ENCODE peak calls at places on chromosomes 5 and 9, in four cellular contexts. M is AG09309; G is CD8-positive, alpha-beta T cell; B is astrocyte of the spinal cord. S is an unnamed sample.

GRCh38 chr9:128148509-128149000 is 698 bp upstream of the LCN2 start:
- DNase-seq in G (no peak), B (no peak), M (no peak), S (no peak)

GRCh38 chr9:88653926-88654325 is 118.9 kb downstream of the NXNL2 start:
- DNase-seq in G (no peak), M (no peak), B (peak), S (no peak)

GRCh38 chr9:131885144-131885609 is 145.3 kb upstream of the RAPGEF1 start:
- DNase-seq in M (no peak), G (no peak), B (no peak), S (no peak)

GRCh38 chr9:33082538-33083326 is 6.3 kb upstream of the SMU1 start:
- DNase-seq in B (no peak), M (no peak), G (no peak), S (peak)

GRCh38 chr5:122163151-122164069 is 34.1 kb downstream of the ZNF474 start:
- DNase-seq in B (peak), M (peak), G (no peak), S (no peak)

GRCh38 chr5:132470596-132470995 is 20.0 kb downstream of the IRF1 start:
- DNase-seq in B (no peak), G (no peak), M (no peak), S (no peak)

GRCh38 chr5:106601605-106602004 is 1069.1 kb downstream of the EFNA5 start:
- DNase-seq in B (no peak), G (no peak), M (no peak), S (peak)

GRCh38 chr5:154193176-154193575 is 2.6 kb downstream of the GALNT10 start:
- DNase-seq in G (no peak), M (no peak), B (no peak), S (no peak)

GRCh38 chr9:135739271-135740220 is 37.6 kb downstream of the KCNT1 start:
- DNase-seq in B (no peak), M (no peak), G (no peak), S (no peak)

GRCh38 chr9:130871395-130872057 is 25.1 kb downstream of the QRFP start:
- DNase-seq in M (no peak), B (no peak), G (no peak), S (no peak)

GRCh38 chr5:156532921-156533320 is 206.0 kb downstream of the SGCD start:
- DNase-seq in G (no peak), B (no peak), M (no peak), S (no peak)

GRCh38 chr9:127776195-127776918 is 2.1 kb downstream of the SH2D3C start:
- DNase-seq in M (no peak), B (no peak), G (peak), S (peak)

GRCh38 chr5:134273642-134274361 is 47.9 kb upstream of the PPP2CA start:
- DNase-seq in M (no peak), B (no peak), G (no peak), S (no peak)

GRCh38 chr9:136936645-136937170 is 7.8 kb downstream of the FBXW5 start:
- DNase-seq in B (no peak), G (no peak), M (no peak), S (no peak)

GRCh38 chr5:97141031-97141430 is 1.4 kb downstream of the LIX1 start:
- DNase-seq in M (no peak), G (no peak), B (no peak), S (no peak)

GRCh38 chr5:144549580-144549979 is 378.9 kb downstream of the KCTD16 start:
- DNase-seq in B (peak), M (no peak), G (no peak), S (no peak)

GRCh38 chr9:6413365-6414263 is 615 bp downstream of the UHRF2 start:
- DNase-seq in G (no peak), B (peak), M (no peak), S (peak)

GRCh38 chr5:67543704-67544103 is 347.1 kb upstream of the CD180 start:
- DNase-seq in M (no peak), B (no peak), G (no peak), S (no peak)

GRCh38 chr5:14108170-14108996 is 34.8 kb upstream of the TRIO start:
- DNase-seq in G (no peak), B (peak), M (peak), S (peak)

GRCh38 chr9:88786291-88787054 is 204.8 kb upstream of the S1PR3 start:
- DNase-seq in B (no peak), M (no peak), G (no peak), S (no peak)

GRCh38 chr9:99300603-99301002 is 78.5 kb downstream of the SEC61B start:
- DNase-seq in B (no peak), M (no peak), G (no peak), S (no peak)

DNA sequence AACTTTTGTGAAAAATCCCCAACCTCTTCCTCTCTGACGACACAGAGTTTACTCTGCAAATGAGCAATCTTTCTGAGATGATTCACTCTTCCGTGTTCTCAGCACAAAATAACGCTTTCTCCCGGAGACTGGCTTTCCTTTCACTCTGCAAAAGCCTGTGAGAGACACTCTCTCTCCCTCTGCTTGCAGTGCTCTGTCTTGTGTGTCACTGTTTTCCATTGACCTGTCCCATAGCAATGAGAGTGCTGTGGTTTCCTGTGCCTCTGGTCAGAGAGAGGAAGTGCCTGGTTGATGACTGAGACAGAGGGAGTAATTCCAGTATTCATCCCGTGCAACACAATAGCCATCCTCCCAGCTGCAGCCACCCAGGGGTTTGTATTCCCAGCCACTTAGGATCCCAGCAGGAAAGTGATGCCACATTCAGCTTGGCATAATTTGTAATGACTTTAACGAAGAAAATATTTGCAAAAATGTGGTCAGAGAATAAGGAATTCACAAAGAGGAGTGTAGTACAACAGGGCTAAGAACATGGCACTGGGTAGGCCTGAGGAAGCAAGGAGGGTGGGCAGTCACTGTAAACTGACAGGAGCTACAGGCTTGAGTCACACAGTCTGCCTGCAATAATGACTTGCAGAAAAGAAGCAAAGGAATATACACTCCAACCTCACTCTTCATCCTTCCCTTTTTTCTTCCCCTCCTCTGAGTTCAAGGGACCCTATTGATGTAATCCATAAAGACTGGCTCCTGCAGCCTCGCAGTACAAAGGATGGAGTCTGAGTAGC is 463.5 kb upstream of the RGMB start:
- DNase-seq in M (peak), G (no peak), B (peak), S (peak)
- H3K4me3 ChIP-seq in M (peak), G (no peak), B (peak), S (no peak)

GRCh38 chr9:121498487-121499176 is 1.0 kb downstream of the GGTA1 start:
- DNase-seq in G (no peak), B (peak), M (no peak), S (no peak)
- TF ChIP-seq CTCF in G (peak), B (no peak), M (peak), S (no peak)

GRCh38 chr5:20972419-20972925 is 984.5 kb upstream of the CDH18 start:
- DNase-seq in M (no peak), B (peak), G (no peak), S (peak)
- H3K4me3 ChIP-seq in M (no peak), B (peak), G (no peak), S (no peak)

GRCh38 chr9:29691758-29692407 is 2118.6 kb upstream of the C9orf72 start:
- DNase-seq in M (no peak), G (no peak), B (peak), S (peak)
- TF ChIP-seq CTCF in M (no peak), G (no peak), B (peak), S (peak)

DNA sequence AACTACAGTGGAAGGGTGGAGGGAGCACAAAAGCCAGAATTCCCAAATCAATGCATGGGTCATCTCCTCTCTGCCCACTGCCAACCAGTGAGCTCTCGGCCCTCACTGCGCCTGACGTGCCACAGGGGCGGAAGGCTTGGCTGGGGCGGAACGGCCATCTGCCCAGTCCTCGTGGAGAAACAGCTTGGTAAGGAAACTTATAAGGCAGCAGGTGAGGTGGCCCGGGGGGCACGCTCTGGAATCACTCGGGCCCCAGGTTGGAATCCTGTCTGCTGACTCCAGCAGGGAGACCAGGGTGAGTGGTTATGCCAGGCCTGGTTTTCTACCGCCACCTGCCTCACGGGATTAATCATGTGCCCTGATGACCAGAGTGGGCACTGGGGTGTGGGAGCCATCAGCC is 52.3 kb downstream of the VAV2 start:
- DNase-seq in B (no peak), M (no peak), G (no peak), S (no peak)
- H3K4me3 ChIP-seq in B (no peak), M (no peak), G (no peak), S (no peak)

DNA sequence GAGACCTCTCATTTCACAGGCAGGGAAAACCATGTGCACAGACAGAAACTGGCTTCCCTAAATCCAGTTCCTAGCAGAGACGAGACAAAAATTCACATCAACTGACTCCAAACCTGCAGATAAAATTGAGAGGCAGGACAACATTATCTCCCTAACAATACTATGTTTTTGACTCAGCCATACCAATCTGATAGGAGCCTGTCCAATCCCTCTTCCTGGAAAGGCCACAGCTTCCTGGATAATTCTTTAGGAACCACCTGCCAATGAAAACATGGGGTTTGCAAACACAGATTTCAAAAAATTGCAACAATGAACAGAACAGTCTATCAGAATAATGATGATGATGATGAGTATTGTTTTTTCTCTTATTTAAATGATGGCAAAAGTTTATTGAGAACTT is 22.4 kb downstream of the SH3TC2 start:
- DNase-seq in M (no peak), B (no peak), G (no peak), S (no peak)
- TF ChIP-seq CTCF in M (no peak), B (no peak), G (no peak), S (no peak)

GRCh38 chr9:125312411-125312810 is 50.8 kb downstream of the GAPVD1 start:
- DNase-seq in M (no peak), G (no peak), B (no peak), S (no peak)

GRCh38 chr9:125323615-125324014 is 62.0 kb downstream of the GAPVD1 start:
- DNase-seq in M (no peak), G (no peak), B (no peak), S (no peak)

DNA sequence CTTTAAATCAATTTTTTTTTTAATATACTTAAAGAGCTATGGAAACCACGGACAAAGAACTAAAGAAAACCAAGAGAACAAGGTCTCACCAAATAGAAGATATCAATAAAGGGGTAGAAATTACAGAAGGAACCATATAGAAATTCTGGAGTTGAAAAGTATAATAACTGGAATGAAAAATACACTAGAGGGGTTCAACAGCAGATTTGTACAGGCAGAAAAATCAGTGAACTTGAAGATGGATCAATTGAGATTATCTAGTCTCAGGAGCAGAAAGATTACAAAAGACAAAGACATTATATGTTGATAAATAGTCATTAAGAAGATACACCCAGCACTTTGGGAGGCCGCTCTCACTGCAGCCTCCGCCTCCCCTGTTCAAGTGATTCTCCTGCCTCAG is 56.1 kb downstream of the GAPVD1 start:
- DNase-seq in B (no peak), G (no peak), M (no peak), S (no peak)
- H3K4me3 ChIP-seq in B (no peak), G (no peak), M (no peak), S (no peak)

DNA sequence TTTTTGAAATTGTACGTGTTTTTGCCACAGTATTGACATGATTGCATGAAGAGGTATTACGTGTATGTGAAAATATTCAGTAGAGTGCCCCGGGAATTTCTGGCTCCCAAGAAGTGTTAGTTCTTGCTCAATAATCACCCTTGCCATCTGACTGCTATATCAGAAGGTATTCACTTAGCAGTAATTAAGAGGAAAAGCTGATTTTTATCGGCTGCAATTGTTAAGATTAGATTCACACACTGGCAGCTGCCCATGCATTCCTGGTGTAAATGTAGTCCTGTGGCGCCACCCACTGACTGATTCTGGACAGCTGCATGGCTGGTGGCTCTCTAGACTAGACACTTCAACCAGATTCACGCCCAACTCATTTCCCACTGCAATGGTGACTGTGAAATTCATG is 440.0 kb upstream of the ADAMTS16 start:
- DNase-seq in B (peak), G (no peak), M (no peak), S (peak)
- TF ChIP-seq CTCF in B (peak), G (no peak), M (no peak), S (no peak)

S was measured in GM12865.